ENCODE peak calls at places on chromosomes 11 and 22, in five cellular contexts. D, T, N, J and U are unnamed samples.

GRCh38 chr11:128506384-128506783 is 81.0 kb downstream of the ETS1 start:
- DNase-seq in D (no peak), T (no peak), N (no peak), J (no peak), U (no peak)

GRCh38 chr11:62033191-62034044 is 66.0 kb upstream of the FTH1 start:
- DNase-seq in D (peak; percentile 59), T (peak; percentile 25), N (no peak), J (no peak), U (no peak)

GRCh38 chr11:95245038-95245437 is 14.0 kb upstream of the SESN3 start:
- DNase-seq in D (no peak), T (no peak), N (no peak), J (peak; percentile 6), U (no peak)

GRCh38 chr11:131858495-131858894 is 488.1 kb downstream of the NTM start:
- DNase-seq in D (no peak), T (no peak), N (no peak), J (no peak), U (no peak)

GRCh38 chr22:37050913-37051628 is 471 bp upstream of the KCTD17 start:
- DNase-seq in D (no peak), T (no peak), N (no peak), J (no peak), U (no peak)

GRCh38 chr11:19594326-19594725 is 118.3 kb upstream of the NAV2 start:
- DNase-seq in D (no peak), T (no peak), N (no peak), J (peak; percentile 50), U (no peak)

GRCh38 chr22:49204599-49205214 is 623.0 kb downstream of the BRD1 start:
- DNase-seq in D (no peak), T (no peak), N (no peak), J (no peak), U (peak; percentile 29)

GRCh38 chr22:47206819-47207218 is 444.4 kb downstream of the TBC1D22A start:
- DNase-seq in D (no peak), T (no peak), N (no peak), J (no peak), U (peak; percentile 18)

GRCh38 chr22:46052801-46053562 is 76.0 kb upstream of the WNT7B start:
- DNase-seq in D (no peak), T (peak; percentile 58), N (peak; percentile 20), J (no peak), U (peak; percentile 89)

GRCh38 chr11:73597340-73597955 is 464 bp downstream of the FAM168A start:
- DNase-seq in D (no peak), T (no peak), N (no peak), J (no peak), U (no peak)

GRCh38 chr22:47452184-47452583 is 689.7 kb downstream of the TBC1D22A start:
- DNase-seq in D (peak; percentile 68), T (no peak), N (no peak), J (no peak), U (no peak)

GRCh38 chr11:74018331-74019005 is 9.6 kb upstream of the UCP3 start:
- DNase-seq in D (no peak), T (no peak), N (peak; percentile 82), J (peak; percentile 87), U (no peak)

GRCh38 chr22:24427500-24428164 is at the start of gene ADORA2A:
- DNase-seq in D (no peak), T (no peak), N (no peak), J (no peak), U (peak; percentile 99)

GRCh38 chr22:20418211-20418788 is 19.3 kb downstream of the SCARF2 start:
- DNase-seq in D (peak; percentile 63), T (peak; percentile 83), N (peak; percentile 64), J (peak; percentile 80), U (peak; percentile 94)

GRCh38 chr11:95469268-95469667 is 238.3 kb upstream of the SESN3 start:
- DNase-seq in D (no peak), T (no peak), N (no peak), J (no peak), U (no peak)

GRCh38 chr22:43838161-43838560 is 24.2 kb downstream of the SULT4A1 start:
- DNase-seq in D (no peak), T (no peak), N (no peak), J (no peak), U (no peak)

GRCh38 chr22:43835166-43835565 is 23.1 kb upstream of the EFCAB6 start:
- DNase-seq in D (no peak), T (no peak), N (no peak), J (no peak), U (no peak)

GRCh38 chr22:43833286-43834240 is 21.5 kb upstream of the EFCAB6 start:
- DNase-seq in D (no peak), T (no peak), N (no peak), J (no peak), U (peak; percentile 61)

GRCh38 chr22:43837666-43838065 is 24.6 kb downstream of the SULT4A1 start:
- DNase-seq in D (no peak), T (no peak), N (no peak), J (no peak), U (no peak)

GRCh38 chr22:43835736-43836135 is 23.6 kb upstream of the EFCAB6 start:
- DNase-seq in D (no peak), T (no peak), N (no peak), J (no peak), U (no peak)
- TF ChIP-seq POLR2A in D (no peak), T (no peak), N (no peak), J (no peak), U (no peak)

DNA sequence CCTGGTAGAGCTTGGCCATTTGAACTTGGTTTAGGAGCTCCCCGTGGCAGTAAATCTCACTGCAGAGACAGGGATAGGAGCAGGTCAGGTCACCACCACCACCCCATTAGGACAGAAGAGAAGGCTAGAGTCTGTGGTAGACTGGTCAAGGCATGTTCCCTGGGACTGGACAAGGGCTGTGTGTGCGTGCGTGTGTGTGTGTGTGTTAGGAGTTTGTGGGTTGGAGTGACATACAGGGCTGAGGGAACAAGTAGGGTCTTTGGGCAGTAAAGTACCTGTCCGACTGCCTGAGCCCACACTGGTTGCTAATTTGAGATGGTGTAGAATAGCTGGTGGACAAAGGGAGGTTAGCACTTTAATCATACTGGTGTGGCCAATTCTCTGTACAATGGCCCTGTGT is 16.1 kb downstream of the TREH start:
- DNase-seq in D (no peak), T (no peak), N (no peak), J (no peak), U (no peak)
- H3K36me3 ChIP-seq in D (no peaks in the 10 kb centered on the region), T (peaks cover 1% of the 10 kb centered on the region), N (no peaks in the 10 kb centered on the region), J (peaks cover under 1% of the 10 kb centered on the region), U (no peaks in the 10 kb centered on the region)

GRCh38 chr22:35322126-35322525 is 22.4 kb downstream of the TOM1 start:
- DNase-seq in D (no peak), T (no peak), N (no peak), J (no peak), U (no peak)
- TF ChIP-seq POLR2A in D (no peak), T (no peak), N (no peak), J (no peak), U (no peak)

GRCh38 chr22:23197836-23198235 is 17.5 kb downstream of the BCR start:
- DNase-seq in D (no peak), T (no peak), N (no peak), J (no peak), U (peak; percentile 67)
- H3K36me3 ChIP-seq in D (peaks cover 2% of the 10 kb centered on the region), T (peaks cover 3% of the 10 kb centered on the region), N (no peaks in the 10 kb centered on the region), J (no peaks in the 10 kb centered on the region), U (no peaks in the 10 kb centered on the region)